ENCODE peak calls at places on chromosomes 4 and X, in ten cellular contexts. N is AG04450; H is SK-MEL-5; D is SW480; E is activated CD8-positive, alpha-beta memory T cell treated with anti-CD3 and anti-CD28 coated beads for 48 hours; T is cardiac muscle cell; G is stimulated activated CD8-positive, alpha-beta memory T cell treated with anti-CD3 and anti-CD28 coated beads, Interleukin-7, amount 100 ng/mL, for 1 hour; S is ELR; R is stimulated activated CD4-positive, alpha-beta T cell treated with anti-CD3 and anti-CD28 coated beads, Interleukin-2, amount 100 ng/mL, for 24 hours; O is iris pigment epithelial cell. X is an unnamed sample.

GRCh38 chr4:7757501-7758443 is 181.9 kb downstream of the AFAP1 start:
- DNase-seq in H (no peak), T (peak), G (no peak), O (no peak), E (no peak), S (no peak), D (no peak), N (no peak), R (no peak), X (no peak)

GRCh38 chr4:23237771-23238170 is 545.0 kb downstream of the GBA3 start:
- DNase-seq in H (peak), N (no peak), D (no peak), S (no peak), E (no peak), O (no peak), R (no peak), T (no peak), G (no peak), X (peak)

GRCh38 chr4:24527371-24527770 is 57.0 kb downstream of the DHX15 start:
- DNase-seq in S (no peak), R (no peak), D (no peak), G (no peak), E (no peak), O (peak), T (no peak), N (no peak), H (no peak), X (no peak)

GRCh38 chrX:110418857-110419249 is 60.2 kb downstream of the RTL9 start:
- DNase-seq in T (no peak), R (no peak), O (peak), D (peak), S (peak), N (peak), E (no peak), G (no peak), H (peak), X (no peak)

GRCh38 chr4:152628128-152628527 is 51.7 kb downstream of the TMEM154 start:
- DNase-seq in S (no peak), R (no peak), N (no peak), T (no peak), G (no peak), H (no peak), D (no peak), E (no peak), O (peak), X (peak)

GRCh38 chr4:124631760-124632159 is 80.8 kb downstream of the ANKRD50 start:
- DNase-seq in R (no peak), D (peak), O (peak), H (peak), E (no peak), G (no peak), S (peak), N (peak), T (no peak), X (peak)

GRCh38 chr4:15961778-15962510 is 1.0 kb downstream of the FGFBP2 start:
- DNase-seq in R (no peak), T (no peak), N (no peak), D (no peak), G (peak), S (no peak), O (no peak), H (no peak), E (no peak), X (no peak)

GRCh38 chr4:56139241-56139827 is 190.6 kb downstream of the CEP135 start:
- DNase-seq in S (no peak), N (no peak), E (no peak), H (peak), D (no peak), T (peak), O (no peak), R (no peak), G (no peak), X (no peak)

GRCh38 chrX:17987783-17988182 is 126.7 kb upstream of the RAI2 start:
- DNase-seq in S (no peak), O (no peak), E (no peak), N (no peak), D (peak), R (no peak), G (no peak), H (no peak), T (no peak), X (no peak)